ENCODE peak calls at places on chromosomes 5 and 9, in nine cellular contexts. K is posterior cingulate gyrus; E is progenitor cell of endocrine pancreas; F is WTC11; S is ACHN; L is CD4-positive, alpha-beta memory T cell; X is stimulated activated CD4-positive, alpha-beta T cell treated with anti-CD3 and anti-CD28 coated beads, Interleukin-4, amount 100 ng/mL, for 1 hour; W is HFFc6; Z is amygdala. A is an unnamed sample.

GRCh38 chr5:154513669-154514084 is 35.6 kb upstream of the HAND1 start:
- DNase-seq in K (no peak), E (no peak), F (no peak), S (no peak), L (no peak), X (no peak), W (no peak), Z (no peak), A (no peak)

GRCh38 chr5:170636206-170636605 is 132.4 kb downstream of the KCNIP1 start:
- DNase-seq in K (no peak), E (no peak), F (no peak), S (no peak), L (no peak), X (no peak), W (no peak), Z (no peak), A (no peak)

GRCh38 chr9:35470894-35471293 is 19.0 kb upstream of the RUSC2 start:
- DNase-seq in K (no peak), E (no peak), F (no peak), S (no peak), L (no peak), X (no peak), W (peak; percentile 26), Z (no peak), A (no peak)

GRCh38 chr5:149641000-149641576 is 59.8 kb downstream of the ARHGEF37 start:
- DNase-seq in K (no peak), E (no peak), F (no peak), S (no peak), L (no peak), X (no peak), W (no peak), Z (no peak), A (no peak)

GRCh38 chr9:133075925-133076324 is 14.1 kb downstream of the CEL start:
- DNase-seq in K (no peak), E (no peak), F (no peak), S (peak; percentile 15), L (no peak), X (no peak), W (peak; percentile 86), Z (no peak), A (no peak)

GRCh38 chr5:151222769-151223446 is 984 bp downstream of the CCDC69 start:
- DNase-seq in K (no peak), E (no peak), F (peak; percentile 26), S (no peak), L (peak; percentile 46), X (peak; percentile 33), W (no peak), Z (no peak), A (peak; percentile 32)

GRCh38 chr9:133149130-133150015 is 14.3 kb downstream of the GBGT1 start:
- DNase-seq in K (peak; percentile 82), E (peak; percentile 70), F (peak; percentile 85), S (peak; percentile 87), L (peak; percentile 78), X (peak; percentile 80), W (peak; percentile 79), Z (peak; percentile 72), A (peak; percentile 99)

GRCh38 chr9:36980148-36980974 is 53.7 kb downstream of the PAX5 start:
- DNase-seq in K (no peak), E (no peak), F (peak; percentile 75), S (no peak), L (no peak), X (no peak), W (no peak), Z (no peak), A (peak; percentile 59)

GRCh38 chr5:10351199-10351881 is 2.2 kb upstream of the MARCHF6 start:
- DNase-seq in K (no peak), E (no peak), F (no peak), S (no peak), L (no peak), X (no peak), W (peak; percentile 75), Z (no peak), A (no peak)

GRCh38 chr5:160092519-160092918 is 26.7 kb downstream of the PWWP2A start:
- DNase-seq in K (no peak), E (no peak), F (no peak), S (no peak), L (no peak), X (no peak), W (no peak), Z (no peak), A (no peak)

GRCh38 chr9:126794441-126794840 is 10.4 kb upstream of the ZBTB43 start:
- DNase-seq in K (no peak), E (no peak), F (no peak), S (no peak), L (no peak), X (no peak), W (no peak), Z (no peak), A (no peak)

GRCh38 chr9:75152416-75152815 is 64.1 kb downstream of the OSTF1 start:
- DNase-seq in K (no peak), E (no peak), F (no peak), S (no peak), L (peak; percentile 40), X (peak; percentile 9), W (no peak), Z (no peak), A (no peak)

GRCh38 chr9:69824497-69825252 is 4.1 kb downstream of the CFAP95 start:
- DNase-seq in K (no peak), E (no peak), F (no peak), S (no peak), L (no peak), X (no peak), W (no peak), Z (no peak), A (no peak)

GRCh38 chr5:78504726-78505431 is 143.7 kb downstream of the LHFPL2 start:
- DNase-seq in K (peak; percentile 74), E (peak; percentile 27), F (no peak), S (peak; percentile 75), L (no peak), X (no peak), W (peak; percentile 99), Z (peak; percentile 48), A (no peak)

GRCh38 chr5:81303563-81303962 is 2.2 kb downstream of the ZCCHC9 start:
- DNase-seq in K (no peak), E (no peak), F (no peak), S (no peak), L (no peak), X (no peak), W (peak; percentile 90), Z (no peak), A (no peak)

GRCh38 chr5:138482645-138483044 is 17.4 kb downstream of the EGR1 start:
- DNase-seq in K (no peak), E (no peak), F (no peak), S (no peak), L (no peak), X (no peak), W (no peak), Z (no peak), A (no peak)

GRCh38 chr5:68343421-68343826 is 127.9 kb downstream of the PIK3R1 start:
- DNase-seq in K (no peak), E (no peak), F (no peak), S (peak; percentile 67), L (no peak), X (no peak), W (peak; percentile 84), Z (no peak), A (no peak)

GRCh38 chr5:134738963-134739661 is 764 bp downstream of the CAMLG start:
- DNase-seq in K (peak; percentile 11), E (no peak), F (no peak), S (peak; percentile 50), L (peak; percentile 34), X (peak; percentile 8), W (peak; percentile 42), Z (no peak), A (no peak)

GRCh38 chr9:98539954-98540353 is 168.8 kb downstream of the GABBR2 start:
- DNase-seq in K (no peak), E (no peak), F (no peak), S (no peak), L (no peak), X (no peak), W (no peak), Z (no peak), A (no peak)

GRCh38 chr5:102910240-102911226 is 155.4 kb downstream of the PAM start:
- DNase-seq in K (no peak), E (no peak), F (no peak), S (peak; percentile 76), L (no peak), X (no peak), W (peak; percentile 67), Z (no peak), A (no peak)

GRCh38 chr5:181205735-181206401 is 872 bp upstream of the TRIM7 start:
- DNase-seq in K (no peak), E (no peak), F (peak; percentile 29), S (no peak), L (peak; percentile 22), X (peak; percentile 39), W (no peak), Z (no peak), A (no peak)

GRCh38 chr9:135321580-135321979 is 158.0 kb upstream of the PPP1R26 start:
- DNase-seq in K (no peak), E (no peak), F (no peak), S (no peak), L (no peak), X (no peak), W (no peak), Z (no peak), A (no peak)

GRCh38 chr9:111704503-111704902 is 43.1 kb downstream of the GNG10 start:
- DNase-seq in K (no peak), E (no peak), F (no peak), S (no peak), L (no peak), X (no peak), W (no peak), Z (no peak), A (no peak)

GRCh38 chr5:80059354-80059980 is 24.3 kb downstream of the THBS4 start:
- DNase-seq in K (no peak), E (no peak), F (no peak), S (no peak), L (no peak), X (no peak), W (no peak), Z (no peak), A (no peak)

GRCh38 chr5:102958481-102959011 is 161.4 kb downstream of the GIN1 start:
- DNase-seq in K (no peak), E (no peak), F (no peak), S (peak; percentile 41), L (no peak), X (no peak), W (peak; percentile 75), Z (no peak), A (no peak)

GRCh38 chr5:36373527-36374086 is 71.9 kb upstream of the RANBP3L start:
- DNase-seq in K (peak; percentile 10), E (no peak), F (no peak), S (peak; percentile 9), L (no peak), X (no peak), W (peak; percentile 68), Z (no peak), A (no peak)

GRCh38 chr9:13904746-13905145 is 409.2 kb downstream of the NFIB start:
- DNase-seq in K (no peak), E (no peak), F (no peak), S (no peak), L (no peak), X (no peak), W (no peak), Z (no peak), A (no peak)

GRCh38 chr5:16536246-16536645 is 70.6 kb upstream of the ZNF622 start:
- DNase-seq in K (no peak), E (no peak), F (no peak), S (peak; percentile 15), L (no peak), X (no peak), W (peak; percentile 25), Z (no peak), A (peak; percentile 68)

A was measured in 8988T.